ENCODE peak calls at places on chromosomes 12 and 14, in four cellular contexts. B, T, Z and D are unnamed samples.

GRCh38 chr12:21566223-21566906 is 38.3 kb downstream of the GYS2 start:
- DNase-seq in B (no peak), T (peak; percentile 36), Z (no peak), D (no peak)

GRCh38 chr12:11969437-11970154 is 101.1 kb upstream of the BCL2L14 start:
- DNase-seq in B (no peak), T (no peak), Z (no peak), D (no peak)

GRCh38 chr14:32764131-32764530 is 174.5 kb upstream of the NPAS3 start:
- DNase-seq in B (no peak), T (no peak), Z (no peak), D (no peak)

GRCh38 chr14:75334191-75335051 is 55.8 kb downstream of the FOS start:
- DNase-seq in B (no peak), T (no peak), Z (no peak), D (no peak)

GRCh38 chr12:79250186-79250585 is 385.6 kb downstream of the SYT1 start:
- DNase-seq in B (no peak), T (no peak), Z (peak; percentile 42), D (no peak)

GRCh38 chr12:101759396-101760047 is 20.3 kb upstream of the SYCP3 start:
- DNase-seq in B (no peak), T (no peak), Z (peak; percentile 58), D (no peak)

GRCh38 chr14:90056821-90057220 is 5.0 kb upstream of the KCNK13 start:
- DNase-seq in B (no peak), T (no peak), Z (no peak), D (no peak)

GRCh38 chr14:50534998-50535397 is 2.6 kb upstream of the MAP4K5 start:
- DNase-seq in B (no peak), T (no peak), Z (no peak), D (no peak)

GRCh38 chr12:5165296-5165970 is 121.8 kb downstream of the KCNA5 start:
- DNase-seq in B (no peak), T (no peak), Z (no peak), D (no peak)

GRCh38 chr14:81536125-81536771 is 2.6 kb upstream of the SEL1L start:
- DNase-seq in B (no peak), T (no peak), Z (no peak), D (no peak)

GRCh38 chr12:51320695-51321320 is 3.2 kb downstream of the BIN2 start:
- DNase-seq in B (no peak), T (no peak), Z (no peak), D (no peak)

GRCh38 chr12:62899568-62900390 is 35.2 kb downstream of the PPM1H start:
- DNase-seq in B (no peak), T (no peak), Z (no peak), D (no peak)

GRCh38 chr14:65943150-65943549 is 530.6 kb downstream of the FUT8 start:
- DNase-seq in B (no peak), T (no peak), Z (no peak), D (no peak)

GRCh38 chr12:132170094-132170636 is 25.9 kb downstream of the NOC4L start:
- DNase-seq in B (no peak), T (peak; percentile 51), Z (peak; percentile 39), D (peak; percentile 80)

GRCh38 chr12:120104924-120105323 is 11.6 kb downstream of the RAB35 start:
- DNase-seq in B (no peak), T (no peak), Z (no peak), D (no peak)

GRCh38 chr12:54749191-54749818 is 101.1 kb upstream of the DCD start:
- DNase-seq in B (peak; percentile 26), T (peak; percentile 10), Z (peak; percentile 55), D (peak; percentile 36)

GRCh38 chr12:123077298-123078113 is 73.4 kb downstream of the PITPNM2 start:
- DNase-seq in B (no peak), T (no peak), Z (no peak), D (no peak)

GRCh38 chr14:47822326-47822725 is 146.9 kb upstream of the MDGA2 start:
- DNase-seq in B (no peak), T (no peak), Z (no peak), D (no peak)

GRCh38 chr12:111161898-111162297 is 207.0 kb downstream of the PHETA1 start:
- DNase-seq in B (no peak), T (no peak), Z (no peak), D (no peak)

GRCh38 chr14:61388976-61389576 is 67.7 kb downstream of the PRKCH start:
- DNase-seq in B (no peak), T (no peak), Z (no peak), D (no peak)

GRCh38 chr14:103700753-103701490 is 14.3 kb downstream of the XRCC3 start:
- DNase-seq in B (no peak), T (no peak), Z (no peak), D (no peak)

GRCh38 chr12:6182279-6182898 is 17.8 kb upstream of the CD9 start:
- DNase-seq in B (peak; percentile 70), T (peak; percentile 70), Z (peak; percentile 52), D (no peak)

GRCh38 chr12:47686645-47687240 is 19.1 kb downstream of the RPAP3 start:
- DNase-seq in B (no peak), T (no peak), Z (peak; percentile 60), D (peak; percentile 29)